ENCODE peak calls at places on chromosomes 11 and 22, in eight cellular contexts. One of them, this sample, is unnamed.
A peak's percentile ranks its signal among the peaks of the same experiment; 100 is the strongest.

GRCh38 chr11:45405916-45406670 is 120.0 kb upstream of the SYT13 start:
- DNase-seq in GM06990: no peak
- DNase-seq in CD8-positive, alpha-beta memory T cell: no peak
- DNase-seq in fibroblast of lung: peak; percentile 42
- DNase-seq in NT2/D1: no peak
- DNase-seq in H7: no peak
- DNase-seq in HFF-Myc: no peak
- DNase-seq in psoas muscle: no peak
- DNase-seq in this sample: no peak

GRCh38 chr22:45469573-45470383 is 32.9 kb upstream of the FBLN1 start:
- DNase-seq in GM06990: no peak
- DNase-seq in CD8-positive, alpha-beta memory T cell: no peak
- DNase-seq in fibroblast of lung: peak; percentile 72
- DNase-seq in NT2/D1: no peak
- DNase-seq in H7: no peak
- DNase-seq in HFF-Myc: peak; percentile 88
- DNase-seq in psoas muscle: no peak
- DNase-seq in this sample: no peak

GRCh38 chr11:63622318-63622717 is 8.1 kb upstream of the PLAAT3 start:
- DNase-seq in GM06990: no peak
- DNase-seq in CD8-positive, alpha-beta memory T cell: no peak
- DNase-seq in fibroblast of lung: no peak
- DNase-seq in NT2/D1: no peak
- DNase-seq in H7: no peak
- DNase-seq in HFF-Myc: no peak
- DNase-seq in psoas muscle: no peak
- DNase-seq in this sample: no peak

GRCh38 chr11:61922539-61922938 is 5.2 kb upstream of the RAB3IL1 start:
- DNase-seq in GM06990: no peak
- DNase-seq in CD8-positive, alpha-beta memory T cell: no peak
- DNase-seq in fibroblast of lung: peak; percentile 82
- DNase-seq in NT2/D1: no peak
- DNase-seq in H7: peak; percentile 45
- DNase-seq in HFF-Myc: peak; percentile 91
- DNase-seq in psoas muscle: peak; percentile 90
- DNase-seq in this sample: peak; percentile 60

GRCh38 chr11:130726234-130726559 is 190.1 kb downstream of the SNX19 start:
- DNase-seq in GM06990: no peak
- DNase-seq in CD8-positive, alpha-beta memory T cell: no peak
- DNase-seq in fibroblast of lung: peak; percentile 69
- DNase-seq in NT2/D1: no peak
- DNase-seq in H7: no peak
- DNase-seq in HFF-Myc: no peak
- DNase-seq in psoas muscle: peak; percentile 65
- DNase-seq in this sample: no peak

GRCh38 chr22:25694167-25694907 is 47.7 kb upstream of the MYO18B start:
- DNase-seq in GM06990: no peak
- DNase-seq in CD8-positive, alpha-beta memory T cell: no peak
- DNase-seq in fibroblast of lung: no peak
- DNase-seq in NT2/D1: no peak
- DNase-seq in H7: no peak
- DNase-seq in HFF-Myc: no peak
- DNase-seq in psoas muscle: no peak
- DNase-seq in this sample: no peak

GRCh38 chr22:20145206-20145831 is 5.5 kb downstream of the CCDC188 start:
- DNase-seq in GM06990: no peak
- DNase-seq in CD8-positive, alpha-beta memory T cell: no peak
- DNase-seq in fibroblast of lung: no peak
- DNase-seq in NT2/D1: no peak
- DNase-seq in H7: no peak
- DNase-seq in HFF-Myc: no peak
- DNase-seq in psoas muscle: no peak
- DNase-seq in this sample: no peak

GRCh38 chr22:18070041-18070440 is 7.7 kb upstream of the PEX26 start:
- DNase-seq in GM06990: no peak
- DNase-seq in CD8-positive, alpha-beta memory T cell: no peak
- DNase-seq in fibroblast of lung: no peak
- DNase-seq in NT2/D1: no peak
- DNase-seq in H7: no peak
- DNase-seq in HFF-Myc: no peak
- DNase-seq in psoas muscle: no peak
- DNase-seq in this sample: no peak

GRCh38 chr11:32259641-32260081 is 168.8 kb downstream of the RCN1 start:
- DNase-seq in GM06990: peak; percentile 26
- DNase-seq in CD8-positive, alpha-beta memory T cell: no peak
- DNase-seq in fibroblast of lung: peak; percentile 99
- DNase-seq in NT2/D1: no peak
- DNase-seq in H7: no peak
- DNase-seq in HFF-Myc: no peak
- DNase-seq in psoas muscle: no peak
- DNase-seq in this sample: peak; percentile 45

GRCh38 chr22:32361257-32361656 is 3.6 kb downstream of the RFPL3 start:
- DNase-seq in GM06990: no peak
- DNase-seq in CD8-positive, alpha-beta memory T cell: no peak
- DNase-seq in fibroblast of lung: no peak
- DNase-seq in NT2/D1: no peak
- DNase-seq in H7: no peak
- DNase-seq in HFF-Myc: no peak
- DNase-seq in psoas muscle: no peak
- DNase-seq in this sample: no peak

GRCh38 chr11:117495357-117495756 is 167.7 kb downstream of the CEP164 start:
- DNase-seq in GM06990: no peak
- DNase-seq in CD8-positive, alpha-beta memory T cell: no peak
- DNase-seq in fibroblast of lung: no peak
- DNase-seq in NT2/D1: no peak
- DNase-seq in H7: no peak
- DNase-seq in HFF-Myc: no peak
- DNase-seq in psoas muscle: no peak
- DNase-seq in this sample: no peak

GRCh38 chr11:21472256-21472655 is 720.6 kb upstream of the ANO5 start:
- DNase-seq in GM06990: no peak
- DNase-seq in CD8-positive, alpha-beta memory T cell: no peak
- DNase-seq in fibroblast of lung: no peak
- DNase-seq in NT2/D1: no peak
- DNase-seq in H7: no peak
- DNase-seq in HFF-Myc: no peak
- DNase-seq in psoas muscle: no peak
- DNase-seq in this sample: no peak

GRCh38 chr11:21475276-21475675 is 717.6 kb upstream of the ANO5 start:
- DNase-seq in GM06990: no peak
- DNase-seq in CD8-positive, alpha-beta memory T cell: no peak
- DNase-seq in fibroblast of lung: no peak
- DNase-seq in NT2/D1: no peak
- DNase-seq in H7: peak; percentile 1
- DNase-seq in HFF-Myc: no peak
- DNase-seq in psoas muscle: no peak
- DNase-seq in this sample: no peak

GRCh38 chr11:21465920-21466319 is 727.0 kb upstream of the ANO5 start:
- DNase-seq in GM06990: no peak
- DNase-seq in CD8-positive, alpha-beta memory T cell: no peak
- DNase-seq in fibroblast of lung: no peak
- DNase-seq in NT2/D1: no peak
- DNase-seq in H7: no peak
- DNase-seq in HFF-Myc: no peak
- DNase-seq in psoas muscle: no peak
- DNase-seq in this sample: no peak

GRCh38 chr11:21474529-21474928 is 718.4 kb upstream of the ANO5 start:
- DNase-seq in GM06990: no peak
- DNase-seq in CD8-positive, alpha-beta memory T cell: no peak
- DNase-seq in fibroblast of lung: no peak
- DNase-seq in NT2/D1: no peak
- DNase-seq in H7: no peak
- DNase-seq in HFF-Myc: no peak
- DNase-seq in psoas muscle: no peak
- DNase-seq in this sample: no peak

DNA sequence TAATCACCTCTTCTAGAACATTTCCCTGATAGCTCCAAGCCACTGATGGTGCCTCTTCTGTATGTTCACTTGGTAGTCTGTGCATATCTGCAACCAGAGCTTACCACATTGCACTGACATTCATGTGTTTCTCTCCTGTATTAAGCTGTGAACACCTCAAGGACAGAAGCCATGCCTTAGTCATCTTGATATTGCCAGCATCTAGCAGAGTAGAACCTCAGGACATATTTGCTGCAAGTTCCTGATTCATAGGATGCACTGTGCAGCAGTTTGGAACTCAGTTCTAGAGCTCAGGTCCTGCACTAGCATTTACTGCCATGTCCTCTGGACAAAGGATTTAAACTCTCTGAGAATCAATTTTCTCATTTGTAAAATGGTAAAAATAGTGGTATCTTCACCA is 722.4 kb upstream of the ANO5 start:
- DNase-seq in GM06990: no peak
- DNase-seq in CD8-positive, alpha-beta memory T cell: no peak
- DNase-seq in fibroblast of lung: no peak
- DNase-seq in NT2/D1: no peak
- DNase-seq in H7: no peak
- DNase-seq in HFF-Myc: no peak
- DNase-seq in psoas muscle: no peak
- DNase-seq in this sample: no peak
- H3K4me3 ChIP-seq in GM06990: no peak overlapping the region
- H3K4me3 ChIP-seq in CD8-positive, alpha-beta memory T cell: no peak overlapping the region
- H3K4me3 ChIP-seq in fibroblast of lung: no peak overlapping the region
- H3K4me3 ChIP-seq in NT2/D1: no peak overlapping the region
- H3K4me3 ChIP-seq in H7: no peak overlapping the region
- H3K4me3 ChIP-seq in HFF-Myc: no peak overlapping the region
- H3K4me3 ChIP-seq in psoas muscle: no peak overlapping the region
- H3K4me3 ChIP-seq in this sample: no peak overlapping the region

GRCh38 chr11:40328890-40329617 is 1130.4 kb downstream of the LRRC4C start:
- DNase-seq in GM06990: no peak
- DNase-seq in CD8-positive, alpha-beta memory T cell: no peak
- DNase-seq in fibroblast of lung: peak; percentile 100
- DNase-seq in NT2/D1: peak; percentile 39
- DNase-seq in H7: no peak
- DNase-seq in HFF-Myc: peak; percentile 100
- DNase-seq in psoas muscle: no peak
- DNase-seq in this sample: peak; percentile 99
- H3K4me3 ChIP-seq in GM06990: no peak overlapping the region
- H3K4me3 ChIP-seq in CD8-positive, alpha-beta memory T cell: no peak overlapping the region
- H3K4me3 ChIP-seq in fibroblast of lung: no peak overlapping the region
- H3K4me3 ChIP-seq in NT2/D1: no peak overlapping the region
- H3K4me3 ChIP-seq in H7: no peak overlapping the region
- H3K4me3 ChIP-seq in HFF-Myc: no peak overlapping the region
- H3K4me3 ChIP-seq in psoas muscle: no peak overlapping the region
- H3K4me3 ChIP-seq in this sample: no peak overlapping the region

GRCh38 chr11:34433899-34434298 is 4.8 kb upstream of the CAT start:
- DNase-seq in GM06990: no peak
- DNase-seq in CD8-positive, alpha-beta memory T cell: no peak
- DNase-seq in fibroblast of lung: no peak
- DNase-seq in NT2/D1: no peak
- DNase-seq in H7: no peak
- DNase-seq in HFF-Myc: no peak
- DNase-seq in psoas muscle: no peak
- DNase-seq in this sample: no peak

GRCh38 chr11:34439521-34440258 is 956 bp downstream of the CAT start:
- DNase-seq in GM06990: no peak
- DNase-seq in CD8-positive, alpha-beta memory T cell: no peak
- DNase-seq in fibroblast of lung: no peak
- DNase-seq in NT2/D1: no peak
- DNase-seq in H7: no peak
- DNase-seq in HFF-Myc: no peak
- DNase-seq in psoas muscle: no peak
- DNase-seq in this sample: no peak

GRCh38 chr11:34441814-34442213 is 3.1 kb downstream of the CAT start:
- DNase-seq in GM06990: no peak
- DNase-seq in CD8-positive, alpha-beta memory T cell: no peak
- DNase-seq in fibroblast of lung: no peak
- DNase-seq in NT2/D1: no peak
- DNase-seq in H7: no peak
- DNase-seq in HFF-Myc: no peak
- DNase-seq in psoas muscle: no peak
- DNase-seq in this sample: no peak

GRCh38 chr11:34438529-34439507 is at the start of gene CAT:
- DNase-seq in GM06990: peak; percentile 97
- DNase-seq in CD8-positive, alpha-beta memory T cell: peak; percentile 95
- DNase-seq in fibroblast of lung: peak; percentile 98
- DNase-seq in NT2/D1: no peak
- DNase-seq in H7: peak; percentile 29
- DNase-seq in HFF-Myc: peak; percentile 87
- DNase-seq in psoas muscle: peak; percentile 99
- DNase-seq in this sample: peak; percentile 92

GRCh38 chr11:34437224-34437879 is 1.4 kb upstream of the CAT start:
- DNase-seq in GM06990: no peak
- DNase-seq in CD8-positive, alpha-beta memory T cell: no peak
- DNase-seq in fibroblast of lung: no peak
- DNase-seq in NT2/D1: no peak
- DNase-seq in H7: no peak
- DNase-seq in HFF-Myc: no peak
- DNase-seq in psoas muscle: no peak
- DNase-seq in this sample: no peak
- H3K4me3 ChIP-seq in GM06990: no peak overlapping the region
- H3K4me3 ChIP-seq in CD8-positive, alpha-beta memory T cell: no peak overlapping the region
- H3K4me3 ChIP-seq in fibroblast of lung: peak overlapping the region; percentile 83
- H3K4me3 ChIP-seq in NT2/D1: no peak overlapping the region
- H3K4me3 ChIP-seq in H7: no peak overlapping the region
- H3K4me3 ChIP-seq in HFF-Myc: no peak overlapping the region
- H3K4me3 ChIP-seq in psoas muscle: peak overlapping the region; percentile 87
- H3K4me3 ChIP-seq in this sample: no peak overlapping the region

DNA sequence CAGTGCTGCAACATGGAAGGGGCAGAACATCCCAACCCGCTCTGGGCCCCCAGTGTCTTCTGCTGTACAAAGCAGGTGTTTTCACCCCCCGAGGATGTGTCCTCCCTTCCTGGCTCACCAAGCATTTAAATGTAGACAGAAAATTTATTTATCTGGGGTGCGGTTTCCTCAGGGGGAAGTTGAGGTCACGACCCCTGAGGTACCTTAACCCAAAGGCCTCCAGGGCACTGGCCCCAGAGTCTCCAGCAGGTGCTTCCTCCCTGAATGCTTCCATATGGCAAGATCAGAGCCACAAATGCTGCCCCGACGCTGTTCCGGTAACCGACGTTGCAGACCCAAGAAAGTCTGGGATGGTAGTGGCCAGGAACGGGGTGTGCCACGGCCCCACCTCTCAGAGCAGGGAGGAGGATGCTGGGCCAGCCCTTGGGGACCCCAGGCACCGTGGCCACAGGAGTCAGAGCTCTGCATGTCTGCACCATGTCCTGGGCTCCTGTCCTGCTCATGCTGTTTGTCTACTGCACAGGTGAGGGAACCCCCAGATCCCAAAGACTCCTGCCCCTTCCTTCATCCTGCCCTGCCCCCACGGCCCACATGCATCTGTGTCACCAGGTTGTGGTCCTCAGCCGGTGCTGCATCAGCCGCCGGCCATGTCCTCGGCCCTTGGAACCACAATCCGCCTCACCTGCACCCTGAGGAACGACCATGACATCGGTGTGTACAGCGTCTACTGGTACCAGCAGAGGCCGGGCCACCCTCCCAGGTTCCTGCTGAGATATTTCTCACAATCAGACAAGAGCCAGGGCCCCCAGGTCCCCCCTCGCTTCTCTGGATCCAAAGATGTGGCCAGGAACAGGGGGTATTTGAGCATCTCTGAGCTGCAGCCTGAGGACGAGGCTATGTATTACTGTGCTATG is at the start of gene VPREB1:
- DNase-seq in GM06990: no peak
- DNase-seq in CD8-positive, alpha-beta memory T cell: no peak
- DNase-seq in fibroblast of lung: no peak
- DNase-seq in NT2/D1: no peak
- DNase-seq in H7: no peak
- DNase-seq in HFF-Myc: no peak
- DNase-seq in psoas muscle: no peak
- DNase-seq in this sample: no peak
- H3K4me3 ChIP-seq in GM06990: no peak within 1 kb of the TSS
- H3K4me3 ChIP-seq in CD8-positive, alpha-beta memory T cell: no peak within 1 kb of the TSS
- H3K4me3 ChIP-seq in fibroblast of lung: no peak within 1 kb of the TSS
- H3K4me3 ChIP-seq in NT2/D1: no peak within 1 kb of the TSS
- H3K4me3 ChIP-seq in H7: no peak within 1 kb of the TSS
- H3K4me3 ChIP-seq in HFF-Myc: no peak within 1 kb of the TSS
- H3K4me3 ChIP-seq in psoas muscle: no peak within 1 kb of the TSS
- H3K4me3 ChIP-seq in this sample: no peak within 1 kb of the TSS